ENCODE peak calls at places on chromosomes 6 and 20, in seven cellular contexts. M is A673, V is aorta, I is lower lobe of right lung, X is heart right ventricle, Z is fibroblast of lung, H is heart left ventricle. G is an unnamed sample.

GRCh38 chr6:119209452-119210205 is 131.2 kb upstream of the FAM184A start:
- DNase-seq in M (peak; percentile 12), X (no peak), V (no peak), Z (no peak), H (no peak), I (no peak), G (no peak)

GRCh38 chr20:33281550-33282146 is 1.4 kb upstream of the BPIFB1 start:
- DNase-seq in V (peak; percentile 66), H (no peak), Z (no peak), X (no peak), M (no peak), I (no peak), G (no peak)

GRCh38 chr6:169776379-169776778 is 25.0 kb downstream of the ERMARD start:
- DNase-seq in I (no peak), V (no peak), M (no peak), H (no peak), Z (no peak), X (no peak), G (no peak)

GRCh38 chr6:408599-409102 is 17.1 kb downstream of the IRF4 start:
- DNase-seq in V (no peak), H (peak; percentile 66), X (peak; percentile 59), M (peak; percentile 39), Z (peak; percentile 32), I (peak; percentile 82), G (no peak)

GRCh38 chr6:130288065-130288464 is 65.3 kb upstream of the SAMD3 start:
- DNase-seq in I (no peak), V (no peak), H (no peak), Z (peak; percentile 17), M (no peak), X (no peak), G (no peak)

GRCh38 chr6:34298941-34299340 is 50.1 kb upstream of the SMIM29 start:
- DNase-seq in V (no peak), X (no peak), I (no peak), Z (no peak), H (no peak), M (no peak), G (no peak)

GRCh38 chr6:122563364-122564052 is 46.7 kb upstream of the PKIB start:
- DNase-seq in M (no peak), Z (no peak), I (no peak), X (no peak), H (no peak), V (no peak), G (no peak)

GRCh38 chr6:162873537-162873936 is 145.8 kb downstream of the PACRG start:
- DNase-seq in I (no peak), Z (peak; percentile 61), H (no peak), M (no peak), X (no peak), V (no peak), G (no peak)

GRCh38 chr20:32458061-32458836 is 100.1 kb downstream of the ASXL1 start:
- DNase-seq in V (no peak), Z (no peak), H (no peak), M (no peak), I (no peak), X (no peak), G (no peak)

GRCh38 chr6:106787327-106788196 is 158.2 kb downstream of the QRSL1 start:
- DNase-seq in Z (no peak), X (no peak), I (no peak), M (no peak), H (no peak), V (no peak), G (no peak)

GRCh38 chr6:1686117-1687098 is 76.7 kb downstream of the FOXC1 start:
- DNase-seq in X (peak; percentile 36), H (peak; percentile 38), M (peak; percentile 91), V (peak; percentile 84), I (peak; percentile 62), Z (peak; percentile 99), G (no peak)

GRCh38 chr20:64064145-64064698 is 1.2 kb downstream of the TCEA2 start:
- DNase-seq in Z (peak; percentile 51), X (no peak), H (no peak), V (peak; percentile 87), I (no peak), M (no peak), G (peak; percentile 62)

GRCh38 chr20:44805991-44806729 is 4.2 kb downstream of the RIMS4 start:
- DNase-seq in H (peak; percentile 26), M (peak; percentile 12), I (peak; percentile 81), V (peak; percentile 84), X (peak; percentile 8), Z (peak; percentile 34), G (no peak)

GRCh38 chr6:90446164-90446563 is 140.7 kb downstream of the MAP3K7 start:
- DNase-seq in M (peak; percentile 4), Z (peak; percentile 24), I (no peak), X (no peak), V (no peak), H (no peak), G (no peak)

GRCh38 chr6:109373762-109374161 is 8.5 kb downstream of the CD164 start:
- DNase-seq in Z (no peak), V (no peak), X (no peak), M (no peak), H (no peak), I (no peak), G (no peak)

GRCh38 chr6:74447013-74447412 is 751.0 kb downstream of the CD109 start:
- DNase-seq in V (no peak), I (no peak), X (no peak), H (no peak), M (peak; percentile 39), Z (peak; percentile 8), G (no peak)

GRCh38 chr6:111985202-111985731 is 68.6 kb upstream of the CCN6 start:
- DNase-seq in Z (peak; percentile 99), X (no peak), V (no peak), I (no peak), H (no peak), M (no peak), G (no peak)

GRCh38 chr6:5905431-5906339 is 101.0 kb downstream of the NRN1 start:
- DNase-seq in X (peak; percentile 73), Z (peak; percentile 96), M (peak; percentile 39), V (peak; percentile 94), H (peak; percentile 87), I (peak; percentile 50), G (no peak)

GRCh38 chr6:110409794-110410193 is 5.6 kb downstream of the DDO start:
- DNase-seq in Z (no peak), V (no peak), X (no peak), M (no peak), I (no peak), H (no peak), G (no peak)

DNA sequence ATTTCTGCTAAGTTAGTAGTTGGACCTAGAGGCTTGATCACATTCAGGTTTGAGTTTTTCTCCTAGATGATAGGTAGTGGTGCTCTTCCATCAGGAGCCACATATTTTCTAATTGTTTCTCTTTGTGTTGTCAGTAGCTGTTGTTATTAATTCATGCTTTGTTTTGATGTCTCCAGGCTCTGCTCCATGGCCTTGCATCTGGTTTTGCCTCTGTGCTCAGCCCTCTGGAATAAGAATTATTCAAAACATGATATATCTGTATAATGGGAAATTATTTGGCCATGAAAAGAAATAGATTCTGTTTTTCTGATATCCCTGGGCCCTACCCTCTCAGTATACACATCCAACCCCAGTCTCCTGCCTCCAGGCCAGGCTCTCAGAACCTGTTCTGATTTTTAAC is 184.8 kb downstream of the CDC5L start:
- DNase-seq in I (no peak), V (no peak), X (no peak), M (no peak), Z (no peak), H (no peak), G (no peak)
- H3K4me1 ChIP-seq in I (peaks cover 10% of the 10 kb centered on the region), V (no peaks in the 10 kb centered on the region), X (peaks cover 17% of the 10 kb centered on the region), M (no peaks in the 10 kb centered on the region), Z (no peaks in the 10 kb centered on the region), H (peaks cover 10% of the 10 kb centered on the region), G (no peaks in the 10 kb centered on the region)

GRCh38 chr20:58905236-58905635 is 52.7 kb downstream of the GNAS start:
- DNase-seq in M (no peak), X (no peak), H (no peak), V (no peak), Z (peak; percentile 32), I (no peak), G (no peak)
- H3K4me1 ChIP-seq in M (peaks cover 23% of the 10 kb centered on the region), X (peaks cover 62% of the 10 kb centered on the region), H (peaks cover 71% of the 10 kb centered on the region), V (no peaks in the 10 kb centered on the region), Z (peaks cover 10% of the 10 kb centered on the region), I (peaks cover 50% of the 10 kb centered on the region), G (peaks cover 58% of the 10 kb centered on the region)

DNA sequence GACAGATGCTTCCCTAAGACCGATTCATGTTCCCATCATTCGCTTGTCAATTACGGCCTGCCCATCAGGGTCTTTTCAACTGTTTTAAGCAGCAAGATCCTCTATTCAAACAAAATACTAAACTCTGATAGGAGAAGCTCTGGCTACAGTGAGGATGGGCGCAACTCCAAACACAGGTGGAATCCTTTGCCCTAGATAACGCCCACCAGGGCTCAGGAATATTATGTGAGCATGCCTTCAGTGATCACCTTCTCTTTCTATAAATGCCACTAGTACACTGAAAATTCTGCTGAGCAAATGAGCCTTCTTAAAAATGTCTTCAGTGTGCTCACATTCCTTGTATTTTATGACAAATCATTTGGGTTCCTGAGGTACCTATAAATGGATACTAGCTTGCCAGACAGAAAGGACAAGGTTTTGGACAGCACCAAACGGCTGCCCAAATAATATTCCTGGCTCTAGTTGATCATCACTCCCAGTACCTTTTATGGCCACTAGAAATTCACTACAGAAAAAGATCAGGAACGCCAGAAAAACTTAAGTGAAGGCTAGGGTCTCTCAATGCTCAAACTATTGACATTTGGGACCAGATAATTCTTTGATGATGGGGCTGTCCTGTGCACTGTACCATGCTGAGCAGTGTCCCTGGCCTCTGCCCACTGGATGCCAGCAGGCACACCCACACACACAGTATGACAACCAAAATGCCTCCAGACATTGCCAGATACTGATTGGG is 13.1 kb downstream of the ZNF217 start:
- DNase-seq in M (no peak), H (no peak), V (no peak), Z (no peak), X (no peak), I (no peak), G (no peak)
- H3K4me1 ChIP-seq in M (peaks cover 50% of the 10 kb centered on the region), H (peaks cover 57% of the 10 kb centered on the region), V (no peaks in the 10 kb centered on the region), Z (peaks cover 26% of the 10 kb centered on the region), X (peaks cover 37% of the 10 kb centered on the region), I (peaks cover 73% of the 10 kb centered on the region), G (no peaks in the 10 kb centered on the region)

GRCh38 chr6:40443842-40444241 is 143.3 kb downstream of the LRFN2 start:
- DNase-seq in I (no peak), M (no peak), X (no peak), Z (no peak), H (no peak), V (no peak), G (no peak)

GRCh38 chr6:40442591-40442990 is 144.6 kb downstream of the LRFN2 start:
- DNase-seq in X (no peak), M (no peak), Z (no peak), H (no peak), I (no peak), V (no peak), G (no peak)

GRCh38 chr6:40444811-40445210 is 142.4 kb downstream of the LRFN2 start:
- DNase-seq in X (no peak), Z (no peak), I (no peak), H (no peak), V (no peak), M (peak; percentile 75), G (no peak)

GRCh38 chr6:40441132-40441531 is 146.0 kb downstream of the LRFN2 start:
- DNase-seq in I (no peak), X (no peak), V (no peak), H (no peak), Z (no peak), M (no peak), G (no peak)

DNA sequence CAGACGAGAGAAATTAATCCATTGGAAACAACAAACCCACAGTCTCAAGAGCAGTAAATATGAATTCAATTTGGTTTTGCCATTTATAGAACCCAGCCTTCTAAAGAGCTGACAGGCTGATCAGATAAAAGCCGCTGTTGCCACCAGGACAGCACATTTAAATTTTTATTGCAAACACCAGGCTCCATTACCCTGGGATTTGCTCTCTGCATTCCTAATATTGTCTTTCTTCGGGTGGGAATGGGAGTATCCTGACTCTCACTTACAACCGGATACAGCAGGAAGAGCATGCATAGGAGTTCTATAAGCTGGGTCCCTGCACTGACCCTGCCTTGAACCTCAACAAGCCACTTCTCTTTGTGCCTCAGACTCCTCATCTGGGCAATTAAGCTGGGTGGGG is 142.9 kb downstream of the LRFN2 start:
- DNase-seq in Z (no peak), V (no peak), X (no peak), I (no peak), H (no peak), M (no peak), G (no peak)
- H3K4me1 ChIP-seq in Z (no peaks in the 10 kb centered on the region), V (no peaks in the 10 kb centered on the region), X (no peaks in the 10 kb centered on the region), I (no peaks in the 10 kb centered on the region), H (no peaks in the 10 kb centered on the region), M (peaks cover 62% of the 10 kb centered on the region), G (no peaks in the 10 kb centered on the region)